ENCODE peak calls at places on chromosomes 4 and X, in four cellular contexts. One of them, this sample, is unnamed.
A peak's percentile ranks its signal among the peaks of the same experiment; 100 is the strongest.

GRCh38 chrX:107678957-107679740 is 50.8 kb downstream of the PRPS1 start:
- ATAC-seq in stimulated activated memory B cell treated with anti-CD40 and anti-IgM and Interleukin-4, amounts not matched to agents 10 μg/mL and 1 μg/mL and 100 μg/mL, for 72 hours: no peak
- ATAC-seq in PC-3: no peak
- ATAC-seq in T-cell: peak; percentile 42
- ATAC-seq in this sample: peak; percentile 30

GRCh38 chr4:16573181-16573580 is 325.3 kb downstream of the LDB2 start:
- ATAC-seq in stimulated activated memory B cell treated with anti-CD40 and anti-IgM and Interleukin-4, amounts not matched to agents 10 μg/mL and 1 μg/mL and 100 μg/mL, for 72 hours: no peak
- ATAC-seq in PC-3: peak; percentile 48
- ATAC-seq in T-cell: no peak
- ATAC-seq in this sample: no peak

GRCh38 chrX:40142417-40142816 is 44.7 kb upstream of the BCOR start:
- ATAC-seq in stimulated activated memory B cell treated with anti-CD40 and anti-IgM and Interleukin-4, amounts not matched to agents 10 μg/mL and 1 μg/mL and 100 μg/mL, for 72 hours: no peak
- ATAC-seq in PC-3: no peak
- ATAC-seq in T-cell: no peak
- ATAC-seq in this sample: no peak

GRCh38 chr4:40214038-40214437 is 17.2 kb downstream of the RHOH start:
- ATAC-seq in stimulated activated memory B cell treated with anti-CD40 and anti-IgM and Interleukin-4, amounts not matched to agents 10 μg/mL and 1 μg/mL and 100 μg/mL, for 72 hours: peak; percentile 84
- ATAC-seq in PC-3: no peak
- ATAC-seq in T-cell: peak; percentile 86
- ATAC-seq in this sample: no peak

GRCh38 chr4:89293299-89293698 is 14.3 kb downstream of the GPRIN3 start:
- ATAC-seq in stimulated activated memory B cell treated with anti-CD40 and anti-IgM and Interleukin-4, amounts not matched to agents 10 μg/mL and 1 μg/mL and 100 μg/mL, for 72 hours: no peak
- ATAC-seq in PC-3: no peak
- ATAC-seq in T-cell: no peak
- ATAC-seq in this sample: no peak

GRCh38 chrX:117936162-117936561 is 180.4 kb downstream of the KLHL13 start:
- ATAC-seq in stimulated activated memory B cell treated with anti-CD40 and anti-IgM and Interleukin-4, amounts not matched to agents 10 μg/mL and 1 μg/mL and 100 μg/mL, for 72 hours: no peak
- ATAC-seq in PC-3: peak; percentile 35
- ATAC-seq in T-cell: no peak
- ATAC-seq in this sample: no peak

GRCh38 chr4:182694551-182694950 is 222.6 kb downstream of the DCTD start:
- ATAC-seq in stimulated activated memory B cell treated with anti-CD40 and anti-IgM and Interleukin-4, amounts not matched to agents 10 μg/mL and 1 μg/mL and 100 μg/mL, for 72 hours: no peak
- ATAC-seq in PC-3: no peak
- ATAC-seq in T-cell: no peak
- ATAC-seq in this sample: no peak

GRCh38 chr4:186844059-186844681 is 120.5 kb upstream of the FAT1 start:
- ATAC-seq in stimulated activated memory B cell treated with anti-CD40 and anti-IgM and Interleukin-4, amounts not matched to agents 10 μg/mL and 1 μg/mL and 100 μg/mL, for 72 hours: no peak
- ATAC-seq in PC-3: peak; percentile 66
- ATAC-seq in T-cell: no peak
- ATAC-seq in this sample: peak; percentile 35

GRCh38 chr4:36358173-36358572 is 76.8 kb downstream of the DTHD1 start:
- ATAC-seq in stimulated activated memory B cell treated with anti-CD40 and anti-IgM and Interleukin-4, amounts not matched to agents 10 μg/mL and 1 μg/mL and 100 μg/mL, for 72 hours: no peak
- ATAC-seq in PC-3: no peak
- ATAC-seq in T-cell: no peak
- ATAC-seq in this sample: peak; percentile 82

GRCh38 chr4:121113680-121114079 is 41.3 kb upstream of the NDNF start:
- ATAC-seq in stimulated activated memory B cell treated with anti-CD40 and anti-IgM and Interleukin-4, amounts not matched to agents 10 μg/mL and 1 μg/mL and 100 μg/mL, for 72 hours: peak; percentile 61
- ATAC-seq in PC-3: no peak
- ATAC-seq in T-cell: no peak
- ATAC-seq in this sample: no peak

This sample was measured in esophagus mucosa.